ENCODE peak calls at places on chromosome 4, in five cellular contexts. H is H1, N is RWPE2, S is heart right ventricle, I is endodermal cell. L is an unnamed sample. For H3K27me3, the result is how much of the 10 kb centered on the place peaks cover.

GRCh38 chr4:48017108-48017527 is 546 bp downstream of the NIPAL1 start:
- DNase-seq in H (peak), N (peak), S (peak), I (peak), L (peak)

GRCh38 chr4:143399113-143399949 is 62.7 kb downstream of the GAB1 start:
- DNase-seq in H (no peak), N (no peak), S (no peak), I (no peak), L (peak)

GRCh38 chr4:53861856-53862610 is 202.4 kb downstream of the CHIC2 start:
- DNase-seq in H (no peak), N (no peak), S (peak), I (no peak), L (peak)

GRCh38 chr4:119666653-119667091 is 38.1 kb upstream of the PDE5A start:
- DNase-seq in H (no peak), N (no peak), S (no peak), I (no peak), L (no peak)

GRCh38 chr4:120481711-120482110 is 415.1 kb upstream of the MAD2L1 start:
- DNase-seq in H (no peak), N (no peak), S (no peak), I (no peak), L (no peak)

GRCh38 chr4:137032242-137032641 is 500.1 kb downstream of the PCDH18 start:
- DNase-seq in H (no peak), N (no peak), S (no peak), I (no peak), L (no peak)

GRCh38 chr4:120821986-120822385 is 100.5 kb downstream of the PRDM5 start:
- DNase-seq in H (no peak), N (no peak), S (no peak), I (no peak), L (no peak)

GRCh38 chr4:3765271-3766206 is 646 bp upstream of the ADRA2C start:
- DNase-seq in H (peak), N (no peak), S (peak), I (peak), L (peak)

GRCh38 chr4:137540356-137540755 is 8.1 kb upstream of the PCDH18 start:
- DNase-seq in H (no peak), N (no peak), S (no peak), I (no peak), L (no peak)

GRCh38 chr4:81358173-81358572 is 113.5 kb downstream of the RASGEF1B start:
- DNase-seq in H (no peak), N (no peak), S (no peak), I (no peak), L (no peak)

GRCh38 chr4:88225216-88226107 is 58.9 kb downstream of the PPM1K start:
- DNase-seq in H (peak), N (no peak), S (no peak), I (no peak), L (no peak)

GRCh38 chr4:76723916-76724315 is 174.0 kb downstream of the SOWAHB start:
- DNase-seq in H (no peak), N (no peak), S (no peak), I (no peak), L (peak)

GRCh38 chr4:169286562-169287301 is 16.0 kb upstream of the SH3RF1 start:
- DNase-seq in H (no peak), N (no peak), S (no peak), I (peak), L (peak)

GRCh38 chr4:95156452-95156765 is 392.4 kb downstream of the UNC5C start:
- DNase-seq in H (no peak), N (no peak), S (no peak), I (no peak), L (no peak)

GRCh38 chr4:95155759-95156451 is 392.9 kb downstream of the UNC5C start:
- DNase-seq in H (no peak), N (no peak), S (no peak), I (no peak), L (peak)

GRCh38 chr4:95153182-95153581 is 395.4 kb downstream of the BMPR1B start:
- DNase-seq in H (no peak), N (no peak), S (no peak), I (no peak), L (no peak)

DNA sequence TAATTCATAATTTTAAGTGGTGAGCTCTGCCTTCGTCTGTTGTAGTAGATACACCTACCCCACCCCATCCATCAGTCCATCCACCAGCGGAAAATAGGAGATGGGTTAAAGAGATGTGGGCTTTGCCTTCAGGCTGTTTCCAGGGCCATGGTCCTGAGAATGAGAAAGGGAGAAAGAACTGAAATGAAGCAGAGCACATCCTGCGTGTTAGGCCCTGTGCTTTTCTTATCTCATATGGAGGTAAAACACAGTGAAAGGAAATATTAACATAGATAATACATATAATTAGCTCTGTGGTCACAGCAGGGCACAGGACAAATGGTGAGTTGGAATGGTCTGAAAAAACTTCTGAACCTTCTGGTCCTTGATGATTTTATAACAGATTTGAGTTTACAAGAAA is 393.5 kb downstream of the BMPR1B start:
- DNase-seq in H (no peak), N (no peak), S (no peak), I (no peak), L (no peak)
- H3K4me3 ChIP-seq in H (no peak), N (no peak), S (no peak), I (no peak), L (no peak)

GRCh38 chr4:64272432-64272831 is 136.8 kb downstream of the TECRL start:
- DNase-seq in H (no peak), N (no peak), S (no peak), I (no peak), L (no peak)

GRCh38 chr4:64266263-64266662 is 143.0 kb downstream of the TECRL start:
- DNase-seq in H (no peak), N (no peak), S (no peak), I (no peak), L (no peak)

DNA sequence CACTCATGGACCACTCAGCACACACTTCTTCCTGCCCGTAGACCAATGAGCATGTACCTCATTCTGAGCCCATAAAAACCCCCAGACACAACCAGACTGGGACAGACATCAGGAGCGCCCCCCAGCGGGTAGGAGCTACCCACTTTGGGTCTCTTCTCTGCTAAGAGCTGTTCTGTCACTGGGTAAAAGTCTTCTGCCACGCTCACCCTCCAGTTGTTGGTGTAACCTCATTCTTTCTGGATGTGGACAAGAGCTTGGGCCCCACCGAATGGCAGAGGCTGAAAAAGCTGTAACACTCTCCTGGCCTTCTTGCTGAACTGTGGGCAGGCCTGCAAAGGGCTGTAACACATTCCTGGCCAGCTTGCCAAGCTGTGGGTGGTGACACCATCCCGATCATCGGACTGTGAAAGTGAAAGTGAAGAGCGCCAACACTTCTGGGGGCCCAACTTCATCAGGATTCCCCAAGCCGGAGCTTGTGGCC is 137.6 kb downstream of the TECRL start:
- DNase-seq in H (no peak), N (no peak), S (peak), I (no peak), L (no peak)
- TF ChIP-seq CTCF in H (no peak), N (no peak), S (peak), I (no peak), L (no peak)

GRCh38 chr4:107825072-107825789 is 499 bp downstream of the SGMS2 start:
- DNase-seq in H (peak), N (peak), S (peak), I (peak), L (peak)
- H3K27me3 ChIP-seq in H (half or more), N (under half), S (under half), I (half or more), L (under half)

GRCh38 chr4:140049924-140050681 is 103.9 kb downstream of the MAML3 start:
- DNase-seq in H (peak), N (no peak), S (no peak), I (peak), L (no peak)

GRCh38 chr4:140048419-140049022 is 105.5 kb downstream of the MAML3 start:
- DNase-seq in H (no peak), N (no peak), S (no peak), I (no peak), L (no peak)

GRCh38 chr4:140047781-140048180 is 106.2 kb downstream of the MAML3 start:
- DNase-seq in H (no peak), N (no peak), S (no peak), I (no peak), L (no peak)

GRCh38 chr4:140047017-140047640 is 106.9 kb downstream of the MAML3 start:
- DNase-seq in H (no peak), N (no peak), S (peak), I (peak), L (peak)

DNA sequence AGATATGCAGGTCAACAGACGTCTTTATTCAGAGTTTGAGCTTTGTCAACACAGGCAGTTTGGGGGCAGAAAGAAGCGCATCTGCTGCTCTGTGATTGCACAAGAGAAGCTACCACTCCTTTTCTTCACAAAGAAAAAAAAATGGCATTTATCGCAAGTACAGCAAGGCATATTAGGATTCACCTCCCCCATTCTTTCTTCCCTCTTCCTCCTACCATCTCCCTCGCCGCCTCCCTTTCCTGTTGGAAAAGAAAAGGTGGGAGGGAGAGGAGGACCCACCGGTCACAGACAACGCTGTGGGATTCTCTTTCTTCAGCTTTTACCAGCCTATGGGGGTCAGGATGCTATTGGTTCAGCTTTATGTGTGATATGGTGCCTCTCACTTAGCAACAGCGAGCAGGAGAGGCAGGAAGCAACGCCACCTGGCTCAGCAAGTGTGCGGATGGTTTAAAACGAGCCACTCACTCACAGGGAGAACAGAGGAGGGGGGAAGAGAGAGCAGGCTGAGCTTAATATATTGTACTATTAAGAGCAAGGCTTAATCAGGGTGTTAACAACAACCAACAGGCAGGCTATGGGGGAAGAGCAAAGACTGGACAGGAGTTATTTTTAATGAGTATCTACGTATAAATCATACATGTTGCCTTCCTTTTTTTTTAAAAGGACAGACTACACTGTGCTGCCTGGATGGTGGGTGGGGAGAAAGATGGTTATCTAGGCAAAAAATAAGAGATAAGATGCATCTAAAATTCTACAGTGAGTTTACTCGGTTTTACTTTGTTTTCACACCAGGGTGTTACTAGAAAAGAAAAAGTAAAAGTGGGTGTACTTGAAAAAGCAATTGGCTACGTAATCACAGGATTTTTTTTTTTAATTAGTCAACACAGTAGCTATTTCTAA is 104.7 kb downstream of the MAML3 start:
- DNase-seq in H (peak), N (no peak), S (peak), I (peak), L (peak)
- H3K4me3 ChIP-seq in H (peak), N (no peak), S (peak), I (peak), L (no peak)

GRCh38 chr4:157172011-157172410 is 48.5 kb upstream of the GRIA2 start:
- DNase-seq in H (no peak), N (no peak), S (no peak), I (no peak), L (peak)
- TF ChIP-seq CTCF in H (no peak), N (peak), S (no peak), I (peak), L (no peak)

GRCh38 chr4:108163352-108163751 is 5.4 kb downstream of the LEF1 start:
- DNase-seq in H (no peak), N (no peak), S (no peak), I (no peak), L (no peak)

GRCh38 chr4:108165601-108166000 is 3.1 kb downstream of the LEF1 start:
- DNase-seq in H (no peak), N (no peak), S (no peak), I (no peak), L (no peak)

GRCh38 chr4:108166441-108167315 is 2.1 kb downstream of the LEF1 start:
- DNase-seq in H (peak), N (no peak), S (no peak), I (peak), L (no peak)

GRCh38 chr4:108168213-108168671 is 490 bp downstream of the LEF1 start:
- DNase-seq in H (no peak), N (no peak), S (no peak), I (no peak), L (no peak)

GRCh38 chr4:108166038-108166437 is 2.7 kb downstream of the LEF1 start:
- DNase-seq in H (no peak), N (no peak), S (no peak), I (no peak), L (no peak)
- H3K27me3 ChIP-seq in H (half or more), N (half or more), S (half or more), I (half or more), L (under half)

DNA sequence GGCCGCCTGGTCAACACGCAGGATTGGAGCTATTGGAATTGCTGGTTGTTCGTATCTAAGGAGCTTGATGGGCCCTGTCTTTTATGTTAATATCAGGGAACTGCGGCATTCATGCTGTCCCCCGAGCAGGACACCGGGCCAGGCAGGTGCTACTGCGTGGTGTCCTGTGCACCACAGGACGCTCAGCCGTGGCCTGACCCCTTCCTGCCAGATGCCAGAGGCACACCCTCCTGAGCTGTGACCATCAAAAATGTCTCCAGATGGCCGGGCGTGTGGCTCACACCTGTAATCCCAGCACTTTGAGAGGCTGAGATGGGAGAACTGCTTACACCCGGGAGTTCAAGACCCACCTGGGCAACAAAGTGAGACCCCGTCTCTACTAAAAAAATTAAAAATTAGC is 32.1 kb downstream of the ABLIM2 start:
- DNase-seq in H (no peak), N (no peak), S (no peak), I (no peak), L (no peak)
- H3K4me3 ChIP-seq in H (no peak), N (no peak), S (no peak), I (no peak), L (no peak)

L was measured in bronchial epithelial cell.